ENCODE peak calls at places on chromosomes 7 and 10, in five cellular contexts. One of them, this sample, is unnamed.

GRCh38 chr10:115093286-115093775 is at the start of gene ATRNL1:
- DNase-seq in bronchial epithelial cell: no peak
- DNase-seq in GM12865: peak
- DNase-seq in astrocyte of the spinal cord: peak
- DNase-seq in SK-N-SH: peak
- DNase-seq in this sample: peak

GRCh38 chr7:24779283-24779655 is 22.0 kb upstream of the GSDME start:
- DNase-seq in GM12865: no peak
- DNase-seq in astrocyte of the spinal cord: no peak
- DNase-seq in bronchial epithelial cell: no peak
- DNase-seq in SK-N-SH: no peak
- DNase-seq in this sample: no peak

GRCh38 chr10:104479906-104480579 is 126.4 kb downstream of the CFAP58 start:
- DNase-seq in astrocyte of the spinal cord: no peak
- DNase-seq in GM12865: no peak
- DNase-seq in bronchial epithelial cell: no peak
- DNase-seq in SK-N-SH: no peak
- DNase-seq in this sample: no peak

GRCh38 chr7:132789281-132789680 is 213.0 kb upstream of the PLXNA4 start:
- DNase-seq in SK-N-SH: no peak
- DNase-seq in GM12865: no peak
- DNase-seq in astrocyte of the spinal cord: no peak
- DNase-seq in bronchial epithelial cell: no peak
- DNase-seq in this sample: no peak

GRCh38 chr10:35415505-35415904 is 79.2 kb downstream of the CCNY start:
- DNase-seq in GM12865: no peak
- DNase-seq in astrocyte of the spinal cord: no peak
- DNase-seq in bronchial epithelial cell: no peak
- DNase-seq in SK-N-SH: no peak
- DNase-seq in this sample: no peak

GRCh38 chr7:12529971-12530710 is 40.4 kb upstream of the SCIN start:
- DNase-seq in GM12865: no peak
- DNase-seq in bronchial epithelial cell: no peak
- DNase-seq in SK-N-SH: no peak
- DNase-seq in astrocyte of the spinal cord: no peak
- DNase-seq in this sample: no peak

GRCh38 chr10:14645239-14645960 is 129.3 kb downstream of the FAM107B start:
- DNase-seq in astrocyte of the spinal cord: no peak
- DNase-seq in GM12865: peak
- DNase-seq in SK-N-SH: no peak
- DNase-seq in bronchial epithelial cell: no peak
- DNase-seq in this sample: no peak

GRCh38 chr7:105794741-105795729 is 81.4 kb downstream of the ATXN7L1 start:
- DNase-seq in SK-N-SH: no peak
- DNase-seq in bronchial epithelial cell: peak
- DNase-seq in GM12865: no peak
- DNase-seq in astrocyte of the spinal cord: peak
- DNase-seq in this sample: no peak

GRCh38 chr7:49166441-49166840 is 242.1 kb downstream of the CDC14C start:
- DNase-seq in SK-N-SH: peak
- DNase-seq in bronchial epithelial cell: peak
- DNase-seq in GM12865: peak
- DNase-seq in astrocyte of the spinal cord: peak
- DNase-seq in this sample: no peak

GRCh38 chr7:131424219-131424822 is 96.6 kb downstream of the MKLN1 start:
- DNase-seq in bronchial epithelial cell: peak
- DNase-seq in GM12865: peak
- DNase-seq in astrocyte of the spinal cord: peak
- DNase-seq in SK-N-SH: peak
- DNase-seq in this sample: no peak

GRCh38 chr7:15476101-15476918 is 85.5 kb downstream of the AGMO start:
- DNase-seq in bronchial epithelial cell: no peak
- DNase-seq in GM12865: no peak
- DNase-seq in SK-N-SH: no peak
- DNase-seq in astrocyte of the spinal cord: no peak
- DNase-seq in this sample: no peak

GRCh38 chr10:97416565-97416964 is 9.4 kb upstream of the PGAM1 start:
- DNase-seq in SK-N-SH: no peak
- DNase-seq in astrocyte of the spinal cord: no peak
- DNase-seq in GM12865: no peak
- DNase-seq in bronchial epithelial cell: no peak
- DNase-seq in this sample: no peak

GRCh38 chr10:46091834-46092522 is 45.9 kb upstream of the MSMB start:
- DNase-seq in astrocyte of the spinal cord: no peak
- DNase-seq in bronchial epithelial cell: no peak
- DNase-seq in SK-N-SH: no peak
- DNase-seq in GM12865: peak
- DNase-seq in this sample: no peak

GRCh38 chr10:44195120-44196007 is 189.5 kb downstream of the CXCL12 start:
- DNase-seq in GM12865: no peak
- DNase-seq in astrocyte of the spinal cord: peak
- DNase-seq in bronchial epithelial cell: peak
- DNase-seq in SK-N-SH: no peak
- DNase-seq in this sample: peak

GRCh38 chr7:50661345-50662058 is 96.3 kb upstream of the DDC start:
- DNase-seq in bronchial epithelial cell: no peak
- DNase-seq in astrocyte of the spinal cord: no peak
- DNase-seq in GM12865: peak
- DNase-seq in SK-N-SH: no peak
- DNase-seq in this sample: no peak

GRCh38 chr10:11568578-11568977 is 42.9 kb downstream of the USP6NL start:
- DNase-seq in GM12865: no peak
- DNase-seq in astrocyte of the spinal cord: no peak
- DNase-seq in SK-N-SH: no peak
- DNase-seq in bronchial epithelial cell: no peak
- DNase-seq in this sample: no peak

GRCh38 chr10:79929409-79929904 is 19.4 kb downstream of the SFTPD start:
- DNase-seq in SK-N-SH: peak
- DNase-seq in GM12865: peak
- DNase-seq in bronchial epithelial cell: peak
- DNase-seq in astrocyte of the spinal cord: peak
- DNase-seq in this sample: peak
- H3K4me3 ChIP-seq in SK-N-SH: no peak
- H3K4me3 ChIP-seq in GM12865: no peak
- H3K4me3 ChIP-seq in bronchial epithelial cell: no peak
- H3K4me3 ChIP-seq in astrocyte of the spinal cord: no peak
- H3K4me3 ChIP-seq in this sample: no peak

GRCh38 chr7:151428393-151429231 is 11.3 kb downstream of the CRYGN start:
- DNase-seq in astrocyte of the spinal cord: peak
- DNase-seq in bronchial epithelial cell: no peak
- DNase-seq in SK-N-SH: peak
- DNase-seq in GM12865: no peak
- DNase-seq in this sample: peak

GRCh38 chr7:151429232-151429554 is 10.7 kb downstream of the CRYGN start:
- DNase-seq in SK-N-SH: no peak
- DNase-seq in astrocyte of the spinal cord: no peak
- DNase-seq in GM12865: peak
- DNase-seq in bronchial epithelial cell: no peak
- DNase-seq in this sample: no peak

GRCh38 chr7:151431281-151431767 is 8.6 kb downstream of the CRYGN start:
- DNase-seq in SK-N-SH: no peak
- DNase-seq in GM12865: no peak
- DNase-seq in bronchial epithelial cell: no peak
- DNase-seq in astrocyte of the spinal cord: no peak
- DNase-seq in this sample: no peak

GRCh38 chr7:151430391-151431205 is 9.3 kb downstream of the CRYGN start:
- DNase-seq in astrocyte of the spinal cord: no peak
- DNase-seq in bronchial epithelial cell: no peak
- DNase-seq in SK-N-SH: no peak
- DNase-seq in GM12865: no peak
- DNase-seq in this sample: no peak

GRCh38 chr7:151429555-151430331 is 10.2 kb downstream of the CRYGN start:
- DNase-seq in SK-N-SH: no peak
- DNase-seq in bronchial epithelial cell: peak
- DNase-seq in GM12865: peak
- DNase-seq in astrocyte of the spinal cord: no peak
- DNase-seq in this sample: peak
- H3K4me3 ChIP-seq in SK-N-SH: no peak
- H3K4me3 ChIP-seq in bronchial epithelial cell: no peak
- H3K4me3 ChIP-seq in GM12865: no peak
- H3K4me3 ChIP-seq in astrocyte of the spinal cord: no peak
- H3K4me3 ChIP-seq in this sample: no peak

GRCh38 chr7:88377421-88377820 is 70.7 kb upstream of the STEAP4 start:
- DNase-seq in astrocyte of the spinal cord: no peak
- DNase-seq in GM12865: no peak
- DNase-seq in SK-N-SH: no peak
- DNase-seq in bronchial epithelial cell: peak
- DNase-seq in this sample: no peak
- H3K4me3 ChIP-seq in astrocyte of the spinal cord: no peak
- H3K4me3 ChIP-seq in GM12865: no peak
- H3K4me3 ChIP-seq in SK-N-SH: no peak
- H3K4me3 ChIP-seq in bronchial epithelial cell: no peak
- H3K4me3 ChIP-seq in this sample: no peak

GRCh38 chr10:6579193-6579903 is 728 bp downstream of the PRKCQ start:
- DNase-seq in SK-N-SH: no peak
- DNase-seq in GM12865: no peak
- DNase-seq in astrocyte of the spinal cord: peak
- DNase-seq in bronchial epithelial cell: no peak
- DNase-seq in this sample: no peak

GRCh38 chr10:6579904-6580278 is at the start of gene PRKCQ:
- DNase-seq in GM12865: no peak
- DNase-seq in SK-N-SH: no peak
- DNase-seq in bronchial epithelial cell: no peak
- DNase-seq in astrocyte of the spinal cord: peak
- DNase-seq in this sample: peak

GRCh38 chr10:6583447-6583846 is 3.4 kb upstream of the PRKCQ start:
- DNase-seq in bronchial epithelial cell: no peak
- DNase-seq in astrocyte of the spinal cord: no peak
- DNase-seq in SK-N-SH: no peak
- DNase-seq in GM12865: no peak
- DNase-seq in this sample: no peak

GRCh38 chr10:6580279-6581029 is 378 bp upstream of the PRKCQ start:
- DNase-seq in SK-N-SH: peak
- DNase-seq in astrocyte of the spinal cord: peak
- DNase-seq in bronchial epithelial cell: peak
- DNase-seq in GM12865: peak
- DNase-seq in this sample: peak

GRCh38 chr10:6581750-6582697 is 1.9 kb upstream of the PRKCQ start:
- DNase-seq in astrocyte of the spinal cord: no peak
- DNase-seq in GM12865: no peak
- DNase-seq in bronchial epithelial cell: no peak
- DNase-seq in SK-N-SH: no peak
- DNase-seq in this sample: no peak
- H3K4me3 ChIP-seq in astrocyte of the spinal cord: no peak
- H3K4me3 ChIP-seq in GM12865: no peak
- H3K4me3 ChIP-seq in bronchial epithelial cell: no peak
- H3K4me3 ChIP-seq in SK-N-SH: no peak
- H3K4me3 ChIP-seq in this sample: no peak

This sample was measured in MG63.